ENCODE peak calls at places on chromosome 1, in four cellular contexts. K is nephron progenitor cell, O is NCI-H345, B is endothelial cell. I is an unnamed sample.

GRCh38 chr1:174743654-174744561 is 255.8 kb upstream of the CACYBP start:
- DNase-seq in K (no peak), O (peak), B (no peak), I (peak)

GRCh38 chr1:42403880-42404400 is 23.3 kb downstream of the RIMKLA start:
- DNase-seq in K (no peak), O (no peak), B (no peak), I (no peak)

GRCh38 chr1:32886012-32886827 is at the start of gene HPCA:
- DNase-seq in K (peak), O (no peak), B (peak), I (peak)

GRCh38 chr1:241849345-241849695 is 1.3 kb downstream of the EXO1 start:
- DNase-seq in K (no peak), O (no peak), B (no peak), I (no peak)

GRCh38 chr1:46110521-46110920 is 21.9 kb downstream of the PIK3R3 start:
- DNase-seq in K (no peak), O (no peak), B (no peak), I (peak)

GRCh38 chr1:14366361-14367018 is 232.0 kb upstream of the KAZN start:
- DNase-seq in K (peak), O (no peak), B (peak), I (peak)

GRCh38 chr1:171090604-171091003 is at the start of gene FMO3:
- DNase-seq in K (no peak), O (no peak), B (no peak), I (no peak)

GRCh38 chr1:62271932-62272728 is 47.1 kb downstream of the KANK4 start:
- DNase-seq in K (no peak), O (no peak), B (peak), I (no peak)

GRCh38 chr1:77742011-77742555 is 17.6 kb downstream of the USP33 start:
- DNase-seq in K (no peak), O (peak), B (no peak), I (no peak)

GRCh38 chr1:48556161-48556850 is 84.3 kb upstream of the SPATA6 start:
- DNase-seq in K (no peak), O (no peak), B (no peak), I (no peak)

GRCh38 chr1:5563861-5564577 is 428.2 kb downstream of the NPHP4 start:
- DNase-seq in K (no peak), O (no peak), B (no peak), I (no peak)

GRCh38 chr1:230863449-230863848 is 4.9 kb downstream of the C1orf198 start:
- DNase-seq in K (no peak), O (no peak), B (no peak), I (no peak)

GRCh38 chr1:56072310-56072709 is 507.1 kb downstream of the PLPP3 start:
- DNase-seq in K (no peak), O (no peak), B (no peak), I (no peak)

GRCh38 chr1:161311595-161312181 is 1.9 kb upstream of the MPZ start:
- DNase-seq in K (no peak), O (no peak), B (no peak), I (no peak)

GRCh38 chr1:232695626-232696025 is 65.7 kb upstream of the SIPA1L2 start:
- DNase-seq in K (no peak), O (no peak), B (no peak), I (no peak)

GRCh38 chr1:226201029-226201593 is 14.6 kb upstream of the ACBD3 start:
- DNase-seq in K (no peak), O (no peak), B (peak), I (peak)

GRCh38 chr1:1120866-1121563 is 5.1 kb upstream of the C1orf159 start:
- DNase-seq in K (no peak), O (no peak), B (no peak), I (no peak)

GRCh38 chr1:66012076-66012769 is 219.5 kb downstream of the PDE4B start:
- DNase-seq in K (no peak), O (no peak), B (no peak), I (no peak)

GRCh38 chr1:33277488-33278084 is 21.3 kb downstream of the ZNF362 start:
- DNase-seq in K (no peak), O (no peak), B (no peak), I (no peak)

GRCh38 chr1:218460367-218460766 is 115.2 kb downstream of the TGFB2 start:
- DNase-seq in K (peak), O (no peak), B (no peak), I (peak)

GRCh38 chr1:38228718-38229117 is 182.1 kb upstream of the POU3F1 start:
- DNase-seq in K (no peak), O (no peak), B (no peak), I (no peak)

GRCh38 chr1:155499953-155500621 is 62.5 kb downstream of the ASH1L start:
- DNase-seq in K (no peak), O (peak), B (no peak), I (peak)

GRCh38 chr1:72281637-72282270 is 585 bp downstream of the NEGR1 start:
- DNase-seq in K (no peak), O (peak), B (no peak), I (peak)

GRCh38 chr1:86825294-86825693 is 88.6 kb downstream of the SELENOF start:
- DNase-seq in K (no peak), O (peak), B (no peak), I (peak)

GRCh38 chr1:41545996-41546938 is 61.8 kb upstream of the EDN2 start:
- DNase-seq in K (no peak), O (no peak), B (no peak), I (no peak)

GRCh38 chr1:209937996-209938959 is at the start of gene SYT14:
- DNase-seq in K (peak), O (peak), B (peak), I (peak)

GRCh38 chr1:177659259-177659658 is 310.6 kb downstream of the SEC16B start:
- DNase-seq in K (no peak), O (peak), B (no peak), I (no peak)

GRCh38 chr1:47941609-47942237 is 55.5 kb downstream of the TRABD2B start:
- DNase-seq in K (no peak), O (no peak), B (no peak), I (no peak)

I was measured in M059J.